ENCODE peak calls at places on chromosome 19, in six cellular contexts. V is OCI-LY7, Z is hepatocyte, B is PC-3, U is HCT116, D is GM23248. N is an unnamed sample.
A peak's percentile ranks its signal among the peaks of the same experiment; 100 is the strongest.

GRCh38 chr19:38073806-38074685 is 150.0 kb downstream of the DPF1 start:
- DNase-seq in V (no peak), Z (peak; percentile 34), B (no peak), U (no peak), D (no peak), N (no peak)

GRCh38 chr19:38139122-38139521 is 84.9 kb downstream of the DPF1 start:
- DNase-seq in V (no peak), Z (no peak), B (no peak), U (no peak), D (no peak), N (no peak)

GRCh38 chr19:41887711-41888382 is 4.9 kb downstream of the ARHGEF1 start:
- DNase-seq in V (peak; percentile 89), Z (peak; percentile 87), B (peak; percentile 95), U (peak; percentile 93), D (peak; percentile 49), N (no peak)

GRCh38 chr19:29326351-29326750 is 113.4 kb upstream of the UQCRFS1 start:
- DNase-seq in V (no peak), Z (no peak), B (no peak), U (no peak), D (peak; percentile 30), N (no peak)

GRCh38 chr19:39969681-39970423 is 1.1 kb upstream of the PSMC4 start:
- DNase-seq in V (no peak), Z (no peak), B (no peak), U (no peak), D (no peak), N (no peak)

GRCh38 chr19:44757735-44758505 is 9.4 kb downstream of the BCL3 start:
- DNase-seq in V (no peak), Z (peak; percentile 67), B (no peak), U (no peak), D (no peak), N (no peak)

GRCh38 chr19:13209797-13210775 is 59.9 kb downstream of the IER2 start:
- DNase-seq in V (no peak), Z (no peak), B (no peak), U (no peak), D (no peak), N (no peak)

GRCh38 chr19:13056052-13056660 is 46.5 kb downstream of the LYL1 start:
- DNase-seq in V (no peak), Z (peak; percentile 85), B (peak; percentile 97), U (peak; percentile 64), D (peak; percentile 92), N (no peak)

GRCh38 chr19:17496337-17496997 is 15.0 kb upstream of the PGLS start:
- DNase-seq in V (peak; percentile 92), Z (peak; percentile 78), B (peak; percentile 84), U (peak; percentile 71), D (peak; percentile 76), N (peak; percentile 77)

DNA sequence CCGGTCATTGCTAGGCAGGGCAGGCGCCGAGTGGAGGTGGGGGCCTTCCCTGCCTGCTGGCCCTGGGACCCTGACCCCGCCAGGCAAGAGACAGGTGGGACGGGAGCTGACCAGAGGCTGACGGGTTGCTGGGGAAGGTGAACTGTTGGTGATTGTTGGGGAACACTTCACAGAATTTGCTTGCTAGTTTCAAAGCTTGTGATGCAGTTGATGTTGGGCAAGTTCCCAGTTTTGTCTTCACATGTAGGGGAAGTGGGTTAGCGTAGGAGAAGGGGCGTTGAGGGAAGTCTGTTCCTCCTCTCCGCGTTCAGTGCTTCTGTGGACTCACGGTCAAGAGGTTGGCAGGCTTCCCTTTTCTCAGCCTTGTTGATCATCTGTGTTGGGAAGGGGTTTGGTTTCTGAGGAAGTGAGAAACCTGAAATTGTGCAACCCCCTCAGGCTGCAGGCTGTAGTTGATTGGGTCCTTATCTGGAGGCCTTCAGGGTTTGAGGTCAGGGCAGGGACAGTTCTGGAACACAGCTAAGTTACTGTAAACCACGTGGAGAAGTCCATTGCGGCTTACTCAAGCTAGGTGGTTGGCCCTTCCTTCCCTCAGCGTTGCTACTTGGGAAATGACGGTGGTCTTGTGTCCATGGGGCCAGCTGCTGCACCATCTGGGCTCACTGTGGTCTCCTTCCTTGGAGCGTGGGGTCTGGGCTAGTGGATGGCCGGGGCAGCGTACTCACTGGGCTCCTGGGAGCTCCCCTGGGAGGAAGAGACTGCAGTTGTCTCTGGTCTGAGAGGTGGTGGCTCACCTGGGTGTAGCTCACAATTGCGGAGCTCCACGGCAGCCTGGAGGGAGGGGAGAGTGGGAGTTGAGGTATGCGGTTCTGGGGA is 7.5 kb downstream of the RPS9 start:
- DNase-seq in V (no peak), Z (peak; percentile 79), B (peak; percentile 35), U (no peak), D (peak; percentile 30), N (no peak)
- H3K4me2 ChIP-seq in V (peak overlapping the region; percentile 1), Z (peak overlapping the region; percentile 52), B (no peak overlapping the region), U (no peak overlapping the region), D (no peak overlapping the region), N (no peak overlapping the region)

GRCh38 chr19:1453525-1454371 is 3.8 kb downstream of the APC2 start:
- DNase-seq in V (no peak), Z (no peak), B (peak; percentile 64), U (no peak), D (peak; percentile 87), N (no peak)
- TF ChIP-seq EZH2phosphoT487 in V (no peak), Z (no peak), B (no peak), U (no peak), D (no peak), N (no peak)

GRCh38 chr19:6765738-6766356 is 1.4 kb downstream of the SH2D3A start:
- DNase-seq in V (peak; percentile 44), Z (peak; percentile 94), B (peak; percentile 99), U (peak; percentile 82), D (no peak), N (peak; percentile 85)
- H3K4me2 ChIP-seq in V (peak overlapping the region; percentile 84), Z (peak overlapping the region; percentile 82), B (peak overlapping the region; percentile 83), U (peak overlapping the region; percentile 95), D (no peak overlapping the region), N (peak overlapping the region; percentile 93)

GRCh38 chr19:28019901-28020300 is 1193.0 kb downstream of the UQCRFS1 start:
- DNase-seq in V (no peak), Z (no peak), B (no peak), U (no peak), D (no peak), N (no peak)

GRCh38 chr19:28019371-28019770 is 1193.6 kb downstream of the UQCRFS1 start:
- DNase-seq in V (no peak), Z (peak; percentile 15), B (no peak), U (no peak), D (no peak), N (no peak)

GRCh38 chr19:28022506-28022905 is 1190.4 kb downstream of the UQCRFS1 start:
- DNase-seq in V (no peak), Z (no peak), B (no peak), U (no peak), D (no peak), N (no peak)

GRCh38 chr19:28021316-28022185 is 1191.4 kb downstream of the UQCRFS1 start:
- DNase-seq in V (no peak), Z (no peak), B (no peak), U (no peak), D (no peak), N (no peak)

GRCh38 chr19:28020631-28021315 is 1192.2 kb downstream of the UQCRFS1 start:
- DNase-seq in V (no peak), Z (no peak), B (no peak), U (no peak), D (no peak), N (no peak)
- TF ChIP-seq EZH2phosphoT487 in V (no peak), Z (no peak), B (no peak), U (no peak), D (no peak), N (no peak)

GRCh38 chr19:34368338-34368737 is 3.3 kb downstream of the GPI start:
- DNase-seq in V (no peak), Z (no peak), B (no peak), U (no peak), D (no peak), N (no peak)
- H3K4me2 ChIP-seq in V (no peak overlapping the region), Z (no peak overlapping the region), B (no peak overlapping the region), U (no peak overlapping the region), D (no peak overlapping the region), N (no peak overlapping the region)

DNA sequence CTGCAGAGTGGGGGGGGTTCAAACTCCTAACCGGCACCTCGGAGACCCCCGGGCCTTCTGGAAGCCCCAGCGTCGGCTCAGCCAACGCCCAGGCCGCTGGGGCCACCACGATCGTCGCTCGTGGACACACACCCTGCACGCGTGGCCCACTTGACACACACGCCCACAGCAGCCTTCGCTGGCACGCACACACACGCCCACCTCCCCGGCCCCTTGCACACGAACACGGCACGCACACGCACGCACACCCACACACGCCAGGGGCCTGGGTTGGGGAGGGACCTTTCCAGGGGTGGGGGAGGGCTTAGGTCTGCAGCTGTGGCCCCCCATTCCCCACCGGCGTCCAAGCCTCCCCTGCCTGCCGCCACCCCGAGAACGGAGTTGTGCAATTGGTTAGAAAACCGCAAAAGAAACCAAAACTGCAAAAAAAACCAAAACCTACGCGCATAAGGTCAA is 3.1 kb upstream of the LRG1 start:
- DNase-seq in V (no peak), Z (no peak), B (no peak), U (no peak), D (no peak), N (no peak)
- TF ChIP-seq EZH2phosphoT487 in V (no peak), Z (no peak), B (no peak), U (no peak), D (no peak), N (no peak)